ENCODE peak calls at places on chromosomes 4 and X, in six cellular contexts. K is astrocyte of the spinal cord, T is ovary, F is heart right ventricle, R is PC-9, W is brain microvascular endothelial cell. J is an unnamed sample.

GRCh38 chr4:46503739-46504138 is 113.8 kb upstream of the GABRA2 start:
- DNase-seq in K (no peak), T (no peak), F (no peak), R (no peak), W (no peak), J (no peak)

GRCh38 chr4:90127706-90128345 is 632 bp downstream of the CCSER1 start:
- DNase-seq in K (peak; percentile 5), T (peak; percentile 14), F (no peak), R (peak; percentile 27), W (no peak), J (no peak)

GRCh38 chrX:151792505-151792904 is 58.0 kb downstream of the CNGA2 start:
- DNase-seq in K (no peak), T (no peak), F (no peak), R (no peak), W (no peak), J (no peak)

GRCh38 chr4:181548873-181549541 is 694.2 kb upstream of the TENM3 start:
- DNase-seq in K (peak; percentile 92), T (no peak), F (no peak), R (no peak), W (peak; percentile 90), J (peak; percentile 87)

GRCh38 chr4:157004279-157005161 is 32.9 kb upstream of the PDGFC start:
- DNase-seq in K (no peak), T (no peak), F (no peak), R (no peak), W (no peak), J (peak; percentile 22)

GRCh38 chr4:20217951-20218350 is 33.8 kb upstream of the SLIT2 start:
- DNase-seq in K (no peak), T (no peak), F (no peak), R (no peak), W (no peak), J (no peak)

GRCh38 chr4:16204505-16204904 is 21.8 kb downstream of the TAPT1 start:
- DNase-seq in K (no peak), T (no peak), F (no peak), R (no peak), W (no peak), J (no peak)

GRCh38 chr4:140756292-140757219 is at the start of gene TBC1D9:
- DNase-seq in K (peak; percentile 68), T (peak; percentile 85), F (peak; percentile 93), R (peak; percentile 80), W (peak; percentile 69), J (peak; percentile 75)

GRCh38 chr4:15232725-15233597 is 194.9 kb upstream of the C1QTNF7 start:
- DNase-seq in K (peak; percentile 94), T (no peak), F (no peak), R (no peak), W (peak; percentile 91), J (peak; percentile 52)

GRCh38 chr4:156291317-156291716 is 337.7 kb upstream of the CTSO start:
- DNase-seq in K (peak; percentile 49), T (no peak), F (no peak), R (no peak), W (peak; percentile 63), J (peak; percentile 81)

GRCh38 chr4:37717575-37717974 is 31.4 kb upstream of the RELL1 start:
- DNase-seq in K (peak; percentile 71), T (no peak), F (no peak), R (no peak), W (peak; percentile 45), J (peak; percentile 83)

GRCh38 chrX:40108959-40109287 is 11.2 kb upstream of the BCOR start:
- DNase-seq in K (peak; percentile 80), T (peak; percentile 86), F (peak; percentile 74), R (peak; percentile 66), W (peak; percentile 51), J (peak; percentile 79)

GRCh38 chr4:15938182-15938581 is 358 bp downstream of the FGFBP1 start:
- DNase-seq in K (no peak), T (no peak), F (no peak), R (peak; percentile 71), W (no peak), J (no peak)

GRCh38 chr4:96379524-96379923 is 539.6 kb downstream of the PDHA2 start:
- DNase-seq in K (no peak), T (no peak), F (no peak), R (no peak), W (no peak), J (no peak)

GRCh38 chr4:138162259-138162658 is 79.9 kb downstream of the SLC7A11 start:
- DNase-seq in K (no peak), T (no peak), F (no peak), R (no peak), W (no peak), J (no peak)

GRCh38 chr4:100495074-100495473 is 22.7 kb downstream of the EMCN start:
- DNase-seq in K (no peak), T (no peak), F (no peak), R (no peak), W (no peak), J (no peak)

GRCh38 chrX:130695931-130696330 is 207.1 kb downstream of the ENOX2 start:
- DNase-seq in K (no peak), T (no peak), F (no peak), R (no peak), W (no peak), J (no peak)

GRCh38 chrX:139766545-139766983 is 58.6 kb upstream of the MCF2 start:
- DNase-seq in K (no peak), T (no peak), F (no peak), R (no peak), W (no peak), J (no peak)

GRCh38 chr4:2417196-2417764 is 1.2 kb downstream of the ZFYVE28 start:
- DNase-seq in K (no peak), T (no peak), F (no peak), R (no peak), W (no peak), J (no peak)

GRCh38 chr4:150332086-150332485 is 249.9 kb upstream of the MAB21L2 start:
- DNase-seq in K (no peak), T (no peak), F (no peak), R (no peak), W (no peak), J (no peak)

GRCh38 chr4:95981591-95981990 is 141.7 kb downstream of the PDHA2 start:
- DNase-seq in K (no peak), T (no peak), F (no peak), R (no peak), W (no peak), J (no peak)

GRCh38 chr4:33060873-33061542 is 2340.8 kb downstream of the PCDH7 start:
- DNase-seq in K (peak; percentile 61), T (no peak), F (peak; percentile 3), R (peak; percentile 25), W (peak; percentile 50), J (peak; percentile 31)

GRCh38 chr4:94545296-94545695 is 93.6 kb downstream of the PDLIM5 start:
- DNase-seq in K (peak; percentile 62), T (no peak), F (no peak), R (no peak), W (peak; percentile 65), J (peak; percentile 57)

GRCh38 chr4:123505077-123505456 is 108.5 kb downstream of the SPRY1 start:
- DNase-seq in K (peak; percentile 56), T (no peak), F (no peak), R (no peak), W (peak; percentile 16), J (peak; percentile 45)

GRCh38 chr4:98673978-98674377 is 15.6 kb upstream of the TSPAN5 start:
- DNase-seq in K (no peak), T (no peak), F (no peak), R (no peak), W (no peak), J (peak; percentile 35)

GRCh38 chrX:110665636-110666035 is 130.0 kb downstream of the CHRDL1 start:
- DNase-seq in K (peak; percentile 9), T (no peak), F (peak; percentile 10), R (peak; percentile 38), W (peak; percentile 14), J (peak; percentile 44)

GRCh38 chr4:143355540-143356217 is 19.0 kb downstream of the GAB1 start:
- DNase-seq in K (no peak), T (no peak), F (no peak), R (no peak), W (no peak), J (peak; percentile 56)

GRCh38 chrX:64642482-64642881 is 247.2 kb upstream of the MTMR8 start:
- DNase-seq in K (no peak), T (no peak), F (no peak), R (no peak), W (no peak), J (no peak)
- TF ChIP-seq CTCF in K (peak; percentile 13), T (no peak), F (no peak), R (no peak), W (peak; percentile 25), J (no peak)

GRCh38 chrX:136646602-136647239 is 1.2 kb upstream of the CD40LG start:
- DNase-seq in K (no peak), T (no peak), F (no peak), R (no peak), W (no peak), J (no peak)

GRCh38 chrX:136656596-136656995 is 8.6 kb downstream of the CD40LG start:
- DNase-seq in K (no peak), T (no peak), F (no peak), R (no peak), W (no peak), J (no peak)

GRCh38 chrX:136647969-136648368 is at the start of gene CD40LG:
- DNase-seq in K (no peak), T (no peak), F (no peak), R (no peak), W (no peak), J (no peak)

GRCh38 chrX:136652822-136653723 is 5.1 kb downstream of the CD40LG start:
- DNase-seq in K (no peak), T (no peak), F (no peak), R (no peak), W (no peak), J (peak; percentile 38)

DNA sequence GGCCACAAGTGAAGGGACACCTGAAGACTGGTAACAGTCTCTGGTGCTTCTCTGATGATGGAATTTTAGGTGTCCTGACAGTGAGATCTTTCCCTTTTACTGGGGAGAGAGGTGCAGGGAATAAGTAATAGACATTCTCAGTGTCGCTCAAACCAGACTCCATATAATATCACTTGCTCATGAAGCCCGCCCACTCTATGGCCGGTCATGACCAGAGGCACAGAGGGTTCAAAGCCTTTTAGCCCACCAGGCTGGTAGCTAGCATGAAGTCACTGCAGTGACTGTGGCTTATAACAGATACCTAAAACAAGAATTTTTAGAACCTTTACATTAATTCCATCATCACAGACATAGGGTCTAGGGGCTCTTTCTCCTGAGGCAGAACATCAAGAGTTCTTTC is 2.9 kb downstream of the CD40LG start:
- DNase-seq in K (no peak), T (no peak), F (no peak), R (no peak), W (no peak), J (no peak)
- H3K4me3 ChIP-seq in K (no peak overlapping the region), T (no peak overlapping the region), F (no peak overlapping the region), R (no peak overlapping the region), W (no peak overlapping the region), J (no peak overlapping the region)

DNA sequence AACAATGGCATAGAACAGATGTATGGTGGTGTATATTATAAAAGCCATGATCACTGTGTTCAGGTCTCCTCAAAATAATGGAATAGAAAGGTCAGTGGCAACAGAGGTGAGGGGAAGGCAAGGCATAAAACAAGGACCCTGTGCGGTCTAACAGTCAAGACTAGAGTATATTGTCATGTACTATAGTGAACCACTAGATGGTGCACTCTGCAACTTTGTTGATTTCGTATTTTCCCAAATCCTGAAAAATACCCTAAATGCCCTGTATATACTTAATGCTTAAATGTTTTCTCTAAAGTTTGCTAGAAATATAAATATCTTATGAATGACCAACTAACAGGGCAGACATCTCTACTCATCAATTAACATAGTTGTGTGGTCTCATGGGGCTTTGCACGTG is 453.0 kb downstream of the PCDH11X start:
- DNase-seq in K (peak; percentile 3), T (no peak), F (no peak), R (no peak), W (no peak), J (no peak)
- TF ChIP-seq CTCF in K (peak; percentile 36), T (no peak), F (peak; percentile 34), R (peak; percentile 60), W (peak; percentile 27), J (peak; percentile 47)

GRCh38 chr4:10684631-10685030 is at the start of gene CLNK:
- DNase-seq in K (no peak), T (no peak), F (no peak), R (no peak), W (no peak), J (no peak)
- H3K4me3 ChIP-seq in K (no peak within 1 kb of the TSS), T (no peak within 1 kb of the TSS), F (no peak within 1 kb of the TSS), R (no peak within 1 kb of the TSS), W (no peak within 1 kb of the TSS), J (no peak within 1 kb of the TSS)

J was measured in fibroblast of the aortic adventitia.